ENCODE peak calls at places on chromosomes 13 and 19, in four cellular contexts. T is DND-41, L is esophagus squamous epithelium, F is SK-N-SH. V is an unnamed sample.

GRCh38 chr13:82116422-82116989 is 1765.8 kb downstream of the SLITRK1 start:
- DNase-seq in T (no peak), L (no peak), F (no peak), V (no peak)

GRCh38 chr19:28971011-28971410 is 241.9 kb downstream of the UQCRFS1 start:
- DNase-seq in T (no peak), L (no peak), F (no peak), V (no peak)

GRCh38 chr19:3229888-3230496 is 5.5 kb downstream of the CELF5 start:
- DNase-seq in T (no peak), L (no peak), F (no peak), V (no peak)

GRCh38 chr19:28463493-28464053 is 749.4 kb downstream of the UQCRFS1 start:
- DNase-seq in T (no peak), L (no peak), F (no peak), V (no peak)

GRCh38 chr13:109146912-109147624 is 517.7 kb downstream of the MYO16 start:
- DNase-seq in T (no peak), L (no peak), F (peak; percentile 45), V (no peak)

GRCh38 chr19:58409010-58409790 is 751 bp downstream of the ZNF584 start:
- DNase-seq in T (peak; percentile 60), L (no peak), F (peak; percentile 79), V (no peak)

GRCh38 chr19:8302357-8302691 is 5.8 kb downstream of the CD320 start:
- DNase-seq in T (no peak), L (no peak), F (no peak), V (peak; percentile 79)

GRCh38 chr19:8334458-8335342 is 8.4 kb downstream of the KANK3 start:
- DNase-seq in T (no peak), L (no peak), F (peak; percentile 86), V (peak; percentile 41)

GRCh38 chr19:7670150-7670784 is 1.4 kb downstream of the RETN start:
- DNase-seq in T (no peak), L (no peak), F (no peak), V (no peak)

GRCh38 chr19:861756-862528 is 2.5 kb downstream of the CFD start:
- DNase-seq in T (peak; percentile 60), L (no peak), F (peak; percentile 95), V (no peak)

DNA sequence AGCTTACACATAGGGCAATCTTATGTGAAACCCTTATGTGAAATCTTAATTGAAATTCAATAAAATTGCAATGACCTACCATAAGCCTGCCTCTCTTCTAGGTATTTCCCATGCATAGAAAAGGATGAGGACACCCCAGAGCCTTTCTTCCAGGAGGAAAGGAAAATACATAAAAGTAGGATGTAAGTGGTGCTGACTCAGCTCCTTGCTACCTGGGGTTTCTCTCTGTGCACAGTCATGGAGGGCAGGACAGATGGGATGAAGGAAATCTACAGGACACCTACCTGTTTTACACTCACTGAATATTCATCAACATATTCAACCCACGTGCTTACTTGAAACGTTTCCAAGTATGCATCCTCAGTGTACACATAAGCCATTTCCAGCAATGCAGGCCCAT is 1299.2 kb upstream of the SLC10A2 start:
- DNase-seq in T (no peak), L (no peak), F (no peak), V (no peak)
- H3K36me3 ChIP-seq in T (no peaks in the 10 kb centered on the region), L (no peaks in the 10 kb centered on the region), F (no peaks in the 10 kb centered on the region), V (no peaks in the 10 kb centered on the region)

GRCh38 chr13:106318941-106319411 is 216.5 kb downstream of the EFNB2 start:
- DNase-seq in T (no peak), L (no peak), F (no peak), V (no peak)
- H3K9me3 ChIP-seq in T (peaks cover 8% of the 10 kb centered on the region), L (peaks cover 14% of the 10 kb centered on the region), F (no peaks in the 10 kb centered on the region), V (peaks cover 23% of the 10 kb centered on the region)

GRCh38 chr13:50957620-50958019 is 48.0 kb downstream of the RNASEH2B start:
- DNase-seq in T (no peak), L (no peak), F (no peak), V (no peak)
- H3K36me3 ChIP-seq in T (peaks cover 98% of the 10 kb centered on the region), L (no peaks in the 10 kb centered on the region), F (peaks cover 29% of the 10 kb centered on the region), V (peaks cover 55% of the 10 kb centered on the region)

GRCh38 chr13:110883539-110883938 is 31.3 kb downstream of the ANKRD10 start:
- DNase-seq in T (no peak), L (no peak), F (no peak), V (no peak)

GRCh38 chr13:110880627-110881026 is 34.2 kb downstream of the ANKRD10 start:
- DNase-seq in T (no peak), L (no peak), F (no peak), V (no peak)

GRCh38 chr13:110882228-110882627 is 32.6 kb downstream of the ANKRD10 start:
- DNase-seq in T (no peak), L (no peak), F (no peak), V (no peak)

GRCh38 chr13:110882972-110883371 is 31.9 kb downstream of the ANKRD10 start:
- DNase-seq in T (no peak), L (no peak), F (no peak), V (no peak)

GRCh38 chr13:110881811-110882210 is 33.1 kb downstream of the ANKRD10 start:
- DNase-seq in T (no peak), L (no peak), F (no peak), V (no peak)
- H3K9me3 ChIP-seq in T (no peaks in the 10 kb centered on the region), L (no peaks in the 10 kb centered on the region), F (no peaks in the 10 kb centered on the region), V (no peaks in the 10 kb centered on the region)

DNA sequence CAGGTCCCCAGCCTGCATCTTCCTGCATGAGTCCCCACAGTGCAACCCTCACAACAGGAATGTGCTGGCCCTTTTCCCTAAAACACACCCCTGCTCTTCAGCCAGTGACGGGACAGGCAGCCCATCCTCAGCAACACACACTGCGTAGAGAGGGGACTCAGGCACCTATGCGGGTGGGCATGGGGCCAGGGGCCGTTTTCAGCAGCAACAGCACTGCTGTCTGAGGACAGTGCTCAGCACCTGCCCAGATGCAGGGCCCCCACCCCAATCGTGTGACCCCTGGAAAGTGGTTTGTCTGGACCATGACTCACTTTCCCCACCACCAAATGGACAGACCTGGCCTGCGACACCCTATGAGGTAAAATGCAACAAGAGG is 28.0 kb upstream of the ISYNA1 start:
- DNase-seq in T (no peak), L (no peak), F (no peak), V (no peak)
- H3K36me3 ChIP-seq in T (peaks cover 45% of the 10 kb centered on the region), L (peaks cover 6% of the 10 kb centered on the region), F (no peaks in the 10 kb centered on the region), V (peaks cover 15% of the 10 kb centered on the region)